ENCODE peak calls at places on chromosomes 1 and 21, in ten cellular contexts. T, X, J, L, P, O, N, G, M and B are unnamed samples.

GRCh38 chr1:170030212-170030611 is 44.3 kb downstream of the KIFAP3 start:
- DNase-seq in T (no peak), X (no peak), J (no peak), L (no peak), P (no peak), O (no peak), N (no peak), G (no peak), M (no peak), B (no peak)

GRCh38 chr1:243255791-243256512 is at the start of gene SDCCAG8:
- DNase-seq in T (peak), X (peak), J (peak), L (peak), P (peak), O (peak), N (peak), G (peak), M (peak), B (peak)

GRCh38 chr1:24142546-24143431 is at the start of gene IL22RA1:
- DNase-seq in T (peak), X (no peak), J (peak), L (no peak), P (peak), O (no peak), N (no peak), G (no peak), M (no peak), B (no peak)

GRCh38 chr1:67532452-67533216 is 102.4 kb upstream of the SERBP1 start:
- DNase-seq in T (peak), X (peak), J (peak), L (no peak), P (peak), O (no peak), N (no peak), G (peak), M (no peak), B (peak)

GRCh38 chr1:245201827-245202226 is 47.0 kb downstream of the KIF26B start:
- DNase-seq in T (no peak), X (no peak), J (no peak), L (no peak), P (no peak), O (no peak), N (no peak), G (no peak), M (no peak), B (no peak)

GRCh38 chr1:180151508-180151907 is 3.2 kb upstream of the QSOX1 start:
- DNase-seq in T (no peak), X (peak), J (peak), L (no peak), P (no peak), O (no peak), N (no peak), G (no peak), M (no peak), B (peak)

GRCh38 chr1:153880024-153880423 is 42.7 kb downstream of the GATAD2B start:
- DNase-seq in T (no peak), X (no peak), J (no peak), L (no peak), P (no peak), O (no peak), N (no peak), G (no peak), M (no peak), B (no peak)

GRCh38 chr1:46615088-46615487 is 1.5 kb downstream of the MOB3C start:
- DNase-seq in T (no peak), X (no peak), J (no peak), L (no peak), P (no peak), O (no peak), N (no peak), G (no peak), M (no peak), B (no peak)

GRCh38 chr21:42524341-42525227 is 10.9 kb downstream of the SLC37A1 start:
- DNase-seq in T (peak), X (peak), J (peak), L (peak), P (peak), O (peak), N (peak), G (peak), M (peak), B (no peak)

GRCh38 chr21:24045775-24046215 is 1561.5 kb downstream of the MRPL39 start:
- DNase-seq in T (no peak), X (no peak), J (peak), L (no peak), P (peak), O (no peak), N (no peak), G (peak), M (no peak), B (no peak)

GRCh38 chr1:241215203-241215602 is 141.8 kb downstream of the RGS7 start:
- DNase-seq in T (no peak), X (no peak), J (no peak), L (no peak), P (no peak), O (no peak), N (no peak), G (no peak), M (no peak), B (no peak)